ENCODE peak calls at places on chromosomes 12 and 14, in four cellular contexts. A, X, L and Y are unnamed samples.

GRCh38 chr14:61556455-61556854 is 138.9 kb upstream of the HIF1A start:
- DNase-seq in A (no peak), X (no peak), L (no peak), Y (no peak)

GRCh38 chr12:75815756-75816155 is 215.8 kb downstream of the PHLDA1 start:
- DNase-seq in A (no peak), X (no peak), L (no peak), Y (peak)

GRCh38 chr12:132444957-132445883 is 44.7 kb upstream of the FBRSL1 start:
- DNase-seq in A (peak), X (peak), L (no peak), Y (no peak)

GRCh38 chr12:116783503-116784237 is 45.6 kb downstream of the RNFT2 start:
- DNase-seq in A (no peak), X (no peak), L (no peak), Y (no peak)

GRCh38 chr14:89214221-89214965 is 202.6 kb downstream of the FOXN3 start:
- DNase-seq in A (no peak), X (peak), L (peak), Y (no peak)

GRCh38 chr12:88258396-88258795 is 116.3 kb downstream of the TMTC3 start:
- DNase-seq in A (no peak), X (no peak), L (no peak), Y (peak)

GRCh38 chr14:42629553-42629952 is 1022.9 kb downstream of the LRFN5 start:
- DNase-seq in A (no peak), X (no peak), L (no peak), Y (no peak)

GRCh38 chr12:39319180-39319579 is 123.7 kb downstream of the KIF21A start:
- DNase-seq in A (no peak), X (no peak), L (no peak), Y (no peak)

GRCh38 chr14:80587096-80587724 is 354.3 kb downstream of the CEP128 start:
- DNase-seq in A (peak), X (no peak), L (no peak), Y (peak)

GRCh38 chr14:100530270-100531072 is 56.7 kb downstream of the BEGAIN start:
- DNase-seq in A (no peak), X (no peak), L (no peak), Y (no peak)

GRCh38 chr12:77615331-77615730 is 215.4 kb upstream of the NAV3 start:
- DNase-seq in A (no peak), X (no peak), L (no peak), Y (peak)
- TF ChIP-seq CTCF in A (no peak), X (no peak), L (no peak), Y (peak)

DNA sequence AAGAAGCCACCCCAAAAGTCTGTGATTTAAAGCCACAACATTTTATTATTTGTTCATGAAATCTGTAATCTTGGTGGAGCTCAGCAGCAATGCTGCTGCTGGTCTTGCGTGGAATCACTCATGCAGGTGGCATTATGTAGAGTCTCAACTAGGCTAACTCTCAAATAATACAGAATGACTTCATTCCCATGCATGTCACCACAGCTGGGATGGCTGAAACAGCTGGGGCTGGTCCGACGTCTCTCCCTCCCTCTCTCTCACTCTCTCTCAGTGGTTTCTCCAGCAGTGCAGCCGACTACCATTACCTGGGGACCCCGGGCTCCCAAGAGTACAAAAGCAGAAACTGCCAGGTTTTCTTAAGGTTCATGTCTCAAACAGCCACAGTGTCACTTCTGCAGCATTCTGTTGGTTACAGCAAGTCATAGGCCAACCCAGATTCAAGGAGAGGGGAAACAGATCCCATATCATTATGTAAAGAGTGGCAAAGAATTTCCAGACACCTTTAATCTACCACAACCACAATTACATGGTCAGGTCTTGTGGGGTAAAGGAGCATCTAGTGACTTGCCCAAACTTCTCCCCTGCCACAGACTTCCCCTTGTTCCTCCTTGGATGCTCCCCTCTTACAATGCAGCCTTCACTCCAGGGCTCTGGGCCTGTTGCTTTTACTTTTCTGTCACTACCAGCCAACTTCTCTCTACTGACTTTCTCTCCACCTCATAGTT is 192.0 kb upstream of the HMGA2 start:
- DNase-seq in A (no peak), X (peak), L (no peak), Y (peak)
- H3K4me3 ChIP-seq in A (no peak), X (no peak), L (no peak), Y (no peak)

GRCh38 chr14:21103165-21103709 is 2.4 kb downstream of the TMEM253 start:
- DNase-seq in A (no peak), X (no peak), L (no peak), Y (no peak)

GRCh38 chr14:21105095-21105494 is 4.2 kb downstream of the TMEM253 start:
- DNase-seq in A (no peak), X (no peak), L (no peak), Y (no peak)

GRCh38 chr14:21106191-21106505 is 5.3 kb downstream of the TMEM253 start:
- DNase-seq in A (no peak), X (no peak), L (no peak), Y (peak)

GRCh38 chr14:21103710-21104447 is 3.0 kb downstream of the TMEM253 start:
- DNase-seq in A (peak), X (peak), L (peak), Y (peak)

GRCh38 chr14:21104448-21105060 is 3.7 kb downstream of the TMEM253 start:
- DNase-seq in A (no peak), X (peak), L (no peak), Y (peak)
- TF ChIP-seq CTCF in A (peak), X (peak), L (peak), Y (peak)

GRCh38 chr12:54416908-54417603 is 2.0 kb downstream of the ITGA5 start:
- DNase-seq in A (no peak), X (no peak), L (no peak), Y (no peak)
- H3K4me3 ChIP-seq in A (no peak), X (peak), L (peak), Y (peak)

GRCh38 chr14:104206281-104206904 is 68.0 kb downstream of the KIF26A start:
- DNase-seq in A (no peak), X (no peak), L (no peak), Y (no peak)
- TF ChIP-seq CTCF in A (no peak), X (no peak), L (no peak), Y (no peak)

GRCh38 chr12:57254506-57255280 is 3.7 kb upstream of the STAC3 start:
- DNase-seq in A (no peak), X (no peak), L (no peak), Y (no peak)

GRCh38 chr12:57250541-57250940 is 446 bp downstream of the STAC3 start:
- DNase-seq in A (no peak), X (no peak), L (no peak), Y (no peak)

GRCh38 chr12:57247041-57247440 is 3.9 kb downstream of the STAC3 start:
- DNase-seq in A (no peak), X (no peak), L (no peak), Y (no peak)

GRCh38 chr12:57248934-57249742 is 1.8 kb downstream of the STAC3 start:
- DNase-seq in A (no peak), X (no peak), L (no peak), Y (peak)

GRCh38 chr12:57250956-57251355 is at the start of gene STAC3:
- DNase-seq in A (no peak), X (no peak), L (no peak), Y (no peak)
- H3K4me3 ChIP-seq in A (no peak), X (no peak), L (no peak), Y (no peak)